ENCODE peak calls at places on chromosomes 12 and 14, in four cellular contexts. O, C, W and X are unnamed samples. For H3K4me1, the result is how much of the 10 kb centered on the place peaks cover.

GRCh38 chr14:24935796-24936195 is 114.2 kb downstream of the STXBP6 start:
- DNase-seq in W (no peak), O (no peak), C (no peak), X (peak)

GRCh38 chr14:74176404-74176788 is 62.9 kb upstream of the VSX2 start:
- DNase-seq in O (no peak), W (no peak), C (no peak), X (no peak)

GRCh38 chr12:117105902-117106301 is 6.7 kb upstream of the TESC start:
- DNase-seq in C (no peak), W (no peak), O (peak), X (no peak)

GRCh38 chr12:69240625-69240984 is 1.2 kb downstream of the CPSF6 start:
- DNase-seq in C (no peak), W (no peak), O (peak), X (peak)

GRCh38 chr14:69580009-69580577 is 5.4 kb upstream of the CCDC177 start:
- DNase-seq in W (no peak), O (no peak), C (no peak), X (peak)

GRCh38 chr12:25644964-25645363 is 91.9 kb upstream of the LMNTD1 start:
- DNase-seq in C (no peak), W (no peak), O (no peak), X (peak)

GRCh38 chr14:105204206-105204930 is 23.3 kb upstream of the NUDT14 start:
- DNase-seq in W (peak), C (no peak), O (no peak), X (no peak)

GRCh38 chr14:28661171-28661772 is 105.3 kb upstream of the FOXG1 start:
- DNase-seq in C (no peak), W (no peak), O (no peak), X (peak)

GRCh38 chr12:40622246-40622838 is 69.9 kb upstream of the CNTN1 start:
- DNase-seq in W (peak), C (peak), O (no peak), X (peak)

GRCh38 chr12:72272731-72273498 is 745 bp downstream of the TRHDE start:
- DNase-seq in O (no peak), C (peak), W (peak), X (peak)

GRCh38 chr14:51484491-51484890 is 167.2 kb upstream of the FRMD6 start:
- DNase-seq in W (no peak), O (no peak), C (no peak), X (no peak)

GRCh38 chr14:102493096-102493495 is 16.5 kb downstream of the ANKRD9 start:
- DNase-seq in O (no peak), C (no peak), W (peak), X (no peak)

GRCh38 chr12:53050426-53051057 is 677 bp downstream of the TNS2 start:
- DNase-seq in C (no peak), O (no peak), W (no peak), X (no peak)

GRCh38 chr14:101623685-101624444 is 62.6 kb downstream of the DIO3 start:
- DNase-seq in C (no peak), O (no peak), W (no peak), X (no peak)

GRCh38 chr12:49626169-49626835 is 2.9 kb downstream of the PRPF40B start:
- DNase-seq in O (no peak), C (no peak), W (no peak), X (no peak)

GRCh38 chr14:33930464-33930863 is 20.4 kb downstream of the EGLN3 start:
- DNase-seq in O (no peak), C (no peak), W (no peak), X (no peak)

GRCh38 chr14:75910048-75910447 is 71.7 kb downstream of the TGFB3 start:
- DNase-seq in C (no peak), O (no peak), W (no peak), X (no peak)

GRCh38 chr14:24315807-24316596 is 4.7 kb downstream of the LTB4R start:
- DNase-seq in C (no peak), O (no peak), W (peak), X (no peak)

GRCh38 chr12:97452839-97453238 is 9.8 kb upstream of the RMST start:
- DNase-seq in O (no peak), W (no peak), C (no peak), X (no peak)

GRCh38 chr12:117085318-117085947 is 13.8 kb downstream of the TESC start:
- DNase-seq in W (no peak), O (no peak), C (no peak), X (no peak)

GRCh38 chr12:47393403-47393790 is 312.4 kb downstream of the RPAP3 start:
- DNase-seq in O (no peak), W (no peak), C (no peak), X (no peak)

GRCh38 chr14:74324945-74325361 is 22.2 kb upstream of the ABCD4 start:
- DNase-seq in C (peak), O (no peak), W (no peak), X (peak)

GRCh38 chr14:60241091-60241490 is 7.9 kb upstream of the PPM1A start:
- DNase-seq in W (no peak), O (no peak), C (no peak), X (no peak)

GRCh38 chr12:1724250-1724649 is 33.4 kb downstream of the ADIPOR2 start:
- DNase-seq in O (no peak), C (no peak), W (no peak), X (no peak)

DNA sequence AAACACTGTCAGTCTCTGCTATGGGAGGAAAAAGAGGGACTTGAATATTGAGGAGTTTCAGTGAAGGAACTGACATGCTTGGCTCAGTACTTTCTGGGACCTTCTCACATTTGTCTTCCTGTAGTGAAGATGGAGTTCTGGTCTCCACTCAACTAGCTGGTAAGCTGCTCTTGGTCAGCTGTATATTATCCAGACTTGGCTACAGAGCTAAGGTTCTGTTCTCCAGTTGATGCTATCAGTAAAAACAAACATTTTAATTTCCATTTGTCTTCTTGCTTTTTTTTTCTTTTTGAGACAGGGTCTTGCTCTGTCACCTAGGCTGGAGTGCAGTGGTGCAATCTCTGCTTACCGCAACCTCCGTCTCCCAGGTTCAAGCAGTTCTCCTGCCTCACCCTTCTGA is 5.3 kb downstream of the RNF34 start:
- DNase-seq in C (no peak), O (no peak), W (no peak), X (no peak)
- H3K4me3 ChIP-seq in C (no peak), O (no peak), W (no peak), X (no peak)

GRCh38 chr12:8445731-8446130 is 10.0 kb upstream of the CLEC6A start:
- DNase-seq in O (no peak), C (no peak), W (no peak), X (no peak)
- H3K4me1 ChIP-seq in O (under half), C (under half), W (under half), X (under half)

DNA sequence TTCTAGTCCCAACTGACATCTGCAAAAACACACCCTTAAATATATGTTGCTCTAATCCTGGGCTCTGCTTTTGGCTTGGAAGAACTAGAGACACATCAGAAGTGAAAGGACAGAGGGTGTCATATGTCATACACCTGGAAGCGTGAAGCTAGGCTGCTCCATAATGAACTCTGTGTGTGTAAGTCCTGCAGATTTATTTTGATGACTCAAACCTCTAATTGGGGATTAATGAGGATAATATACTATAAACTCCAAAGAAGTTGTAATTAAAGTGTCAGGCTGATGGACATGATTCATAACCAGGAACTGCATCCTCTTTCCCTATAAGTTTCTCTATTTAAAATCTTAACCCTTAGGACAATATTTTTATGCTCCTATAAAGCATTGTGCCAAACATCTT is 4.4 kb upstream of the KCNK10 start:
- DNase-seq in W (no peak), C (no peak), O (no peak), X (no peak)
- H3K4me3 ChIP-seq in W (no peak), C (no peak), O (no peak), X (no peak)

GRCh38 chr12:57154076-57154475 is 6.7 kb upstream of the LRP1-AS start:
- DNase-seq in W (no peak), C (no peak), O (no peak), X (no peak)
- H3K4me1 ChIP-seq in W (half or more), C (under half), O (under half), X (half or more)

GRCh38 chr14:95540236-95540635 is 5.4 kb downstream of the GLRX5 start:
- DNase-seq in C (no peak), O (no peak), W (no peak), X (no peak)
- H3K4me3 ChIP-seq in C (no peak), O (no peak), W (no peak), X (no peak)

DNA sequence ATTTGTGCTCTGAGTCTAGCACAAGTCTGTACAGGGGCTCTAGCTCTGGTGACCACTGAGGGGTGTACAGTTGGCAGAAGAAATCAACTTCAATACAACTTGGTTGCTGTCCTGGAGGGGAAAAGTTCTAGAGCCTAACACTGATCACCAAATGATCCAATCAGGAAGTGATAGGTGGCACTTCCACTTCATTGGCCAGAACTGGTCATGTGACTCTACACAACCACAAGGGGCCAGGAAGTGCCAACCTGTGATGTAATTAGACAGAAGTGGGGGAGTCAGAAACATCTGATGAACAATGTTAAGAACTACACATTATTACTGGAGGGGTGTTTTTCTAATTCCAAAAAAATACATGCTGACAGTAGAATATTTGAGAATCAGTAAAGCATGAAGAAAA is 401.6 kb downstream of the VRK1 start:
- DNase-seq in C (no peak), O (no peak), W (no peak), X (no peak)
- H3K4me1 ChIP-seq in C (under half), O (under half), W (under half), X (under half)

DNA sequence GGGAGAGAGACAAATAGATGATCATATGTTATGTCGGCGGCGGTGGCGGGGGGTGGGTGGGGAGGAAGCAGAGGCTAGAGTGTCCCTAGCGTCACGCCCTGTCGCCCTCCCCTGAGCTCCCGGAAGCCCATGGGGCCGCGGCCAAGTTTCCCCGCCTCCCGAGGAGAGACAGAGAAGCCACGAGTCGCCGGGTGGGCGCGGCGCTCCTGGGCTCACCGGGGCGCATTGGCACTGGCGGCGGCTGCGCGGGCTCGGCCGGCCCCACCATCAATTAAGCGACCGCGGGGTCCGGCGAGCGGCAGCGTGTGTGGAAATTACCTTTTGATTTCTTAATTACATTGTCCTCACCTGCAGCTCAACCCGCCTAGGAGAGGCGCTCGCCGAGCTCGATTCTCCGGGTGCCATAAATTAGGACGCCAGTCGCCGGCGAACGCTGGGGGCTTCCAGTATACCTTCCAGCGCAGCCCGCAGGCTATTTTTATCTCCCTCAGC is 119.9 kb upstream of the LHX5 start:
- DNase-seq in O (no peak), W (no peak), C (no peak), X (no peak)
- H3K4me3 ChIP-seq in O (no peak), W (peak), C (no peak), X (no peak)

DNA sequence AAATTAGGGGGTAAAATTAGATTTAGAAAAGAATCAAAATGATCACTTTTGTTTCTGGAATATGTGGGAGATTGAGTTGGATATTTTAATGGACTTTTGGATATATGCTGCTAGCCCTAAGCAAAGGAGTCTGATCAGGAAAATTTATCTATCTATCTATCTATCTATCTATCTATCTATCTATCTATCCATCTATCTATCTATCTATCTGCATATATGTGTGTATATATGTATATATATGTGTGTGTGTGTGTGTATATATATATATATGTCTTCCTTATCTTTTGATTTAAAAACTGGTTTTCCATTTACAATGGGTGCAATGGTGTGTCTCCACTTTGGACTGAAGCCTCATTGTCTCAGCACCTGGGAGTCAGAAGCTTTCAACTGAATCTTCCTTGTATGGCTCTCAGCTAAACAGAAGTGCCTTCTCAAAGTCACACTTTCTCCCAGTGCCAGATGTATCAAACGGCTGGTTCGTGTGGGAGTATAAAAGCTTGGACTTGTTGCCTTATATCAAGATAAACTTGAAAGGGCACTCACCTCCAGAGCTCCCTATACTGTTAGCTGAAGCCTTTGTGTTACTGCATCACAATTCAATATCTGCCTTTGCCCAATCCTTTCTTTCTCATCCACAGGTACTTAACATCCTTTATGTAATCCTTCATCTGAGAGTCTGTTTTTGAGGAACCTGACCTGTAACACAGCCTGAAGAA is 31.6 kb upstream of the CD69 start:
- DNase-seq in C (no peak), W (no peak), O (no peak), X (no peak)
- H3K4me1 ChIP-seq in C (under half), W (under half), O (half or more), X (under half)